ENCODE peak calls at places on chromosomes 4 and X, in four cellular contexts. I is stomach; A is CD8-positive, alpha-beta T cell; Z is transverse colon. K is an unnamed sample.
A peak's percentile ranks its signal among the peaks of the same experiment; 100 is the strongest.

GRCh38 chr4:24510091-24510490 is 74.3 kb downstream of the DHX15 start:
- DNase-seq in I (no peak), A (no peak), Z (no peak), K (no peak)

GRCh38 chrX:16205840-16206239 is 38.6 kb downstream of the MAGEB17 start:
- DNase-seq in I (no peak), A (no peak), Z (no peak), K (no peak)

GRCh38 chr4:8255698-8256441 is 13.7 kb upstream of the HTRA3 start:
- DNase-seq in I (no peak), A (no peak), Z (no peak), K (no peak)

GRCh38 chr4:14742054-14742453 is 260.2 kb upstream of the CPEB2 start:
- DNase-seq in I (no peak), A (no peak), Z (no peak), K (no peak)

GRCh38 chrX:131841496-131842410 is 181.3 kb upstream of the STK26 start:
- DNase-seq in I (peak; percentile 47), A (peak; percentile 13), Z (peak; percentile 17), K (peak; percentile 33)

GRCh38 chr4:153143527-153144348 is 60.5 kb upstream of the TRIM2 start:
- DNase-seq in I (peak; percentile 35), A (no peak), Z (peak; percentile 29), K (peak; percentile 86)

GRCh38 chr4:180189639-180190038 is 2053.6 kb upstream of the TENM3 start:
- DNase-seq in I (no peak), A (no peak), Z (no peak), K (no peak)

GRCh38 chrX:50798782-50799181 is 15.2 kb downstream of the SHROOM4 start:
- DNase-seq in I (no peak), A (no peak), Z (no peak), K (peak; percentile 29)

GRCh38 chr4:89753601-89754066 is 83.3 kb downstream of the SNCA start:
- DNase-seq in I (no peak), A (no peak), Z (no peak), K (peak; percentile 55)

GRCh38 chr4:38979511-38980230 is 52.5 kb downstream of the TMEM156 start:
- DNase-seq in I (no peak), A (no peak), Z (no peak), K (no peak)

GRCh38 chr4:63563288-63564014 is 845.8 kb downstream of the TECRL start:
- DNase-seq in I (no peak), A (no peak), Z (no peak), K (no peak)

GRCh38 chr4:117331817-117332216 is 246.4 kb upstream of the TRAM1L1 start:
- DNase-seq in I (no peak), A (no peak), Z (no peak), K (no peak)

GRCh38 chr4:68011684-68012083 is 48.4 kb upstream of the TMPRSS11A start:
- DNase-seq in I (no peak), A (no peak), Z (no peak), K (no peak)

GRCh38 chr4:26731342-26731741 is 129.3 kb upstream of the STIM2 start:
- DNase-seq in I (no peak), A (no peak), Z (no peak), K (no peak)

GRCh38 chr4:170398228-170398627 is 308.5 kb upstream of the AADAT start:
- DNase-seq in I (no peak), A (no peak), Z (no peak), K (peak; percentile 70)

GRCh38 chr4:10761903-10762302 is 77.3 kb upstream of the CLNK start:
- DNase-seq in I (no peak), A (no peak), Z (no peak), K (no peak)

GRCh38 chr4:159019356-159019755 is 83.5 kb upstream of the RAPGEF2 start:
- DNase-seq in I (no peak), A (no peak), Z (no peak), K (no peak)
- H3K4me3 ChIP-seq in I (no peak overlapping the region), A (no peak overlapping the region), Z (no peak overlapping the region), K (no peak overlapping the region)

GRCh38 chrX:155949098-155949497 is 48.4 kb upstream of the IL9R start:
- DNase-seq in I (no peak), A (no peak), Z (no peak), K (no peak)
- H3K9me3 ChIP-seq in I (no peaks in the 10 kb centered on the region), A (no peaks in the 10 kb centered on the region), Z (no peaks in the 10 kb centered on the region), K (no peaks in the 10 kb centered on the region)

DNA sequence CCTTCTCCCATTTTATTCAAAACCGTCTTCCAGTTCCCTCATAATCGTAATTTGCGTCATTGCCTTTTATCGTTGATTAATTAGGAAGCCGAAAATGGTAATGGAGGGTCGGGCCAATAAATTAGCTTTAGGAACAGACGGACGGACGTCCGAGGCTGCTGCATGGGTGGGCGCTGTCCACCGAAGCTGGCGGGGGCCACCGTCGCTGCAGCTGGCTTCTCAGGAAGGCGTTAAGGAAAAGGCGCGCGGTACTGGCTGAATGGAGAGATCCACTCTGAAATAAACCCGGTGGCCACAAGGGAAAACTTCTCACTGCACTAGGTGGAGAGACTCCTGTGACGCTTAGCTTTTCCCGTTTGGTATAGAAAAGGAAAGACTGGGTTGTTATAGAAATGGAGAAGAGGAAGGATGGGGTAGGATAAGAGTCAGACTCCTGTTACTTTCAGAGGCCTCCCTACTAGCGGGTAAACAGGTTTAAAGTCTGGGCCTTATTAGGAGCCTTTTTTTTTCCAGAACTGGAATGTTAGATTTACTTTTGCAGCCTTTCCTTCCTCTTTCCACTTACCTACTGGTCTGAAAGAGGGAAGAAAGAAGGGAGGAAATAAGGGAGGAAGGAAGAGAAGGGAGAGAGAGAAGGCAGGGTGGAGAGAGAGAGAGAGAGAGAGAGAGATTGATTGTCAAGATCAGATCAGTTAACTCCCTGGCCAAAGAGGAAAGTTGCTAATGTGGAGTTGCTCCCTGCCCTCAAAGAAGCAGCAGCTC is 11.3 kb upstream of the PRDM8 start:
- DNase-seq in I (no peak), A (no peak), Z (no peak), K (no peak)
- H3K4me3 ChIP-seq in I (peak overlapping the region; percentile 66), A (peak overlapping the region; percentile 75), Z (peak overlapping the region; percentile 49), K (no peak overlapping the region)

GRCh38 chrX:129845616-129846190 is 2.0 kb upstream of the ZDHHC9 start:
- DNase-seq in I (no peak), A (no peak), Z (no peak), K (peak; percentile 39)
- H3K9me3 ChIP-seq in I (no peaks in the 10 kb centered on the region), A (no peaks in the 10 kb centered on the region), Z (no peaks in the 10 kb centered on the region), K (no peaks in the 10 kb centered on the region)

DNA sequence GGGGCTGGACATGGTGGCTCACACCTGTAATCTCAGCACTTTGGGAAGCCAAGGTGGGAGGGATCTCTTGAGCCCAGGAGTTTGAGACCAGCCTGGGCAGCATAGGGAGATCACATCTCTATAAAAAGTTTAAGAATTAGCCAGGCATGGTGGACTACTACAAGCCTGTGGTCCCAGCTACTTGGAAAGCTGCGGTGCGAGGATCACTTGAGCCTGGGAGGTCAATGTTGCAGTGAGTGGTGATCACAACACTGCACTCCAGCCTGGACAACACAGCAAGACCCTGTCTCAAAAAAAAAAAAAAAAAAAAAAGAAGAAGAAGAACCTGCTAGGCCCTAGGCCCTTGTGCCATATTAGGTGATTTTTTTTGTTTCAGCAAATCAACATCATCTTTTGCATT is 12.2 kb downstream of the SRD5A3 start:
- DNase-seq in I (no peak), A (no peak), Z (no peak), K (no peak)
- H3K4me3 ChIP-seq in I (no peak overlapping the region), A (no peak overlapping the region), Z (no peak overlapping the region), K (no peak overlapping the region)

DNA sequence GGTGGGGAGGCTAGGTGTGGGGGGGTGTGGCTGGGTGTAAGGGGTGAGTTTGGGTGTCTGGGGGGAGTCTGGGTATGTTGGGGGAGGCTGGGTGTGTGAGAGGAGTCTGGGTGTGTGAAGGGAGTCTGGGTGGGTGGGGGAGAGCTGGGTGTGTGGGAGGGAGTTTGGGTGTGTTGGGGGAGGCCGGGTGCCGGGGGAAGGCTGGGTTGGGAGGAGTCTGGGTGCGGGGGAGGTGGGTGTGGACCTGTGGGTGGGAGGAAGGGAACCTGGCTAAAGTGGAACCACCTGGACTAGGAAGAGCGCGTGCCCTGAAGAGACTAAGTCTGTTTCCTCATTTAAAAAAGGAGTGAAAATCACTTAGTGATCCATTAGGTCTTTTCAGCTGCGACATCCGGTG is 18.3 kb downstream of the SPON2 start:
- DNase-seq in I (no peak), A (no peak), Z (no peak), K (no peak)
- H3K9me3 ChIP-seq in I (no peaks in the 10 kb centered on the region), A (no peaks in the 10 kb centered on the region), Z (peaks cover 12% of the 10 kb centered on the region), K (no peaks in the 10 kb centered on the region)

GRCh38 chrX:154375156-154375504 is 696 bp upstream of the FLNA start:
- DNase-seq in I (no peak), A (no peak), Z (no peak), K (no peak)
- H3K4me3 ChIP-seq in I (peak overlapping the region; percentile 63), A (no peak overlapping the region), Z (peak overlapping the region; percentile 48), K (no peak overlapping the region)